ENCODE peak calls at places on chromosomes 12 and 14, in four cellular contexts. One of them, this sample, is unnamed.
A peak's percentile ranks its signal among the peaks of the same experiment; 100 is the strongest.

GRCh38 chr12:23810327-23810902 is 139.1 kb downstream of the SOX5 start:
- DNase-seq in GM12878: no peak
- DNase-seq in HCT116: no peak
- DNase-seq in H1: no peak
- DNase-seq in this sample: no peak

GRCh38 chr14:94181835-94182234 is 7.7 kb downstream of the PPP4R4 start:
- DNase-seq in GM12878: no peak
- DNase-seq in HCT116: no peak
- DNase-seq in H1: no peak
- DNase-seq in this sample: no peak

GRCh38 chr12:2998789-2999264 is 39.6 kb downstream of the TEAD4 start:
- DNase-seq in GM12878: no peak
- DNase-seq in HCT116: no peak
- DNase-seq in H1: peak; percentile 74
- DNase-seq in this sample: peak; percentile 47

GRCh38 chr12:109767991-109768900 is 54.6 kb downstream of the FAM222A start:
- DNase-seq in GM12878: no peak
- DNase-seq in HCT116: no peak
- DNase-seq in H1: peak; percentile 42
- DNase-seq in this sample: no peak

GRCh38 chr12:2934371-2934770 is 24.8 kb upstream of the TEAD4 start:
- DNase-seq in GM12878: no peak
- DNase-seq in HCT116: no peak
- DNase-seq in H1: no peak
- DNase-seq in this sample: no peak

GRCh38 chr12:107760817-107761501 is at the start of gene PRDM4:
- DNase-seq in GM12878: peak; percentile 65
- DNase-seq in HCT116: peak; percentile 80
- DNase-seq in H1: peak; percentile 90
- DNase-seq in this sample: peak; percentile 96

GRCh38 chr12:50589650-50590435 is 85.1 kb downstream of the DIP2B start:
- DNase-seq in GM12878: no peak
- DNase-seq in HCT116: no peak
- DNase-seq in H1: no peak
- DNase-seq in this sample: peak; percentile 61

GRCh38 chr12:117522559-117522958 is 161.1 kb upstream of the NOS1 start:
- DNase-seq in GM12878: no peak
- DNase-seq in HCT116: no peak
- DNase-seq in H1: no peak
- DNase-seq in this sample: no peak

GRCh38 chr12:78562358-78563205 is 302.0 kb upstream of the SYT1 start:
- DNase-seq in GM12878: no peak
- DNase-seq in HCT116: peak; percentile 37
- DNase-seq in H1: no peak
- DNase-seq in this sample: peak; percentile 13

GRCh38 chr12:7134371-7135166 is 4.4 kb downstream of the CLSTN3 start:
- DNase-seq in GM12878: no peak
- DNase-seq in HCT116: no peak
- DNase-seq in H1: no peak
- DNase-seq in this sample: no peak
- TF ChIP-seq CTCF in GM12878: no peak
- TF ChIP-seq CTCF in HCT116: no peak
- TF ChIP-seq CTCF in H1: no peak
- TF ChIP-seq CTCF in this sample: no peak

GRCh38 chr14:26206640-26207039 is 391.2 kb downstream of the NOVA1 start:
- DNase-seq in GM12878: no peak
- DNase-seq in HCT116: no peak
- DNase-seq in H1: no peak
- DNase-seq in this sample: no peak
- H3K4me3 ChIP-seq in GM12878: no peak overlapping the region
- H3K4me3 ChIP-seq in HCT116: no peak overlapping the region
- H3K4me3 ChIP-seq in H1: no peak overlapping the region
- H3K4me3 ChIP-seq in this sample: no peak overlapping the region

GRCh38 chr14:55698051-55698450 is 118.0 kb downstream of the KTN1 start:
- DNase-seq in GM12878: no peak
- DNase-seq in HCT116: no peak
- DNase-seq in H1: no peak
- DNase-seq in this sample: no peak
- TF ChIP-seq MAX in GM12878: no peak
- TF ChIP-seq MAX in HCT116: no peak
- TF ChIP-seq MAX in H1: no peak
- TF ChIP-seq MAX in this sample: no peak

GRCh38 chr14:77140937-77141591 is 527 bp downstream of the ZDHHC22 start:
- DNase-seq in GM12878: no peak
- DNase-seq in HCT116: no peak
- DNase-seq in H1: peak; percentile 91
- DNase-seq in this sample: no peak
- TF ChIP-seq CTCF in GM12878: no peak
- TF ChIP-seq CTCF in HCT116: no peak
- TF ChIP-seq CTCF in H1: peak; percentile 68
- TF ChIP-seq CTCF in this sample: no peak